ENCODE peak calls at places on chromosomes 5 and 9, in seven cellular contexts. Z, J, D, H, U, V and Y are unnamed samples.

GRCh38 chr5:167947312-167947711 is 344.1 kb upstream of the WWC1 start:
- DNase-seq in U (no peak), V (no peak), Z (no peak), J (peak), H (no peak), D (no peak), Y (no peak)

GRCh38 chr5:135835766-135836165 is 1.3 kb downstream of the SLC25A48 start:
- DNase-seq in J (no peak), V (no peak), H (no peak), Z (no peak), U (no peak), D (no peak), Y (peak)

GRCh38 chr5:90056911-90057705 is 352.4 kb downstream of the CETN3 start:
- DNase-seq in H (no peak), J (no peak), D (no peak), U (no peak), V (no peak), Z (no peak), Y (no peak)

GRCh38 chr9:7570107-7570720 is 229.4 kb downstream of the DMAC1 start:
- DNase-seq in J (peak), H (peak), V (peak), U (no peak), D (peak), Z (peak), Y (no peak)

GRCh38 chr9:34869390-34869789 is 88.7 kb upstream of the PHF24 start:
- DNase-seq in J (no peak), D (peak), V (no peak), U (no peak), H (no peak), Z (peak), Y (no peak)

GRCh38 chr5:149388498-149389190 is 9.6 kb upstream of the IL17B start:
- DNase-seq in V (no peak), D (no peak), U (no peak), Z (no peak), J (no peak), H (no peak), Y (no peak)

GRCh38 chr5:123795688-123796087 is 283.7 kb downstream of the CSNK1G3 start:
- DNase-seq in U (no peak), Z (no peak), V (no peak), H (no peak), D (no peak), J (no peak), Y (no peak)

GRCh38 chr5:125180222-125180621 is 433.8 kb upstream of the ZNF608 start:
- DNase-seq in D (no peak), J (no peak), H (no peak), Z (peak), V (no peak), U (no peak), Y (no peak)

GRCh38 chr5:53123702-53124101 is 14.1 kb upstream of the MOCS2 start:
- DNase-seq in V (no peak), Z (no peak), U (no peak), J (no peak), H (no peak), D (no peak), Y (no peak)

GRCh38 chr5:84272776-84273516 is 111.7 kb downstream of the EDIL3 start:
- DNase-seq in Z (peak), V (no peak), H (no peak), U (no peak), J (no peak), D (no peak), Y (no peak)

GRCh38 chr9:104906441-104907277 is 21.3 kb downstream of the ABCA1 start:
- DNase-seq in H (no peak), D (no peak), Z (peak), J (peak), V (no peak), U (no peak), Y (no peak)

GRCh38 chr5:11497651-11498050 is 406.6 kb downstream of the CTNND2 start:
- DNase-seq in U (no peak), V (no peak), Z (no peak), H (no peak), D (no peak), J (no peak), Y (no peak)

GRCh38 chr9:127960410-127961165 is 20.2 kb downstream of the EEIG1 start:
- DNase-seq in D (no peak), U (peak), H (no peak), Z (no peak), J (no peak), V (no peak), Y (no peak)
- H3K27ac ChIP-seq in D (peak), U (peak), H (peak), Z (no peak), J (peak), V (peak), Y (no peak)

DNA sequence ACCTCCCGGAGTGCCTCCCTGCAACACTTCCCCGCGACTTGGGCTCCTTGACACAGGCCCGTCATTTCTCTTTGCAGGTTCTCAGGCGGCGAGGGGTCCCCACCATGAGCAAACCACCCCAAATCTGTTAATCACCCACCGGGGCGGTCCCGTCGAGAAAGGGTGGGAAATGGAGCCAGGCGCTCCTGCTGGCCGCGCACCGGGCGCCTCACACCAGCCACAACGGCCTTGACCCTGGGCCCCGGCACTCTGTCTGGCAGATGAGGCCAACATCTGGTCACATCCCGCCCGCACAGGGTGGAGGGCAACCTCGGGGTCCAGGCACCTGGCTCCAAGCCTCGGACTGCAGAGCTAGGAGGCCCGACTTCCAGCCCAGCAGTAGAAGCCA is 776 bp upstream of the TERT start:
- DNase-seq in V (no peak), D (no peak), H (peak), Z (no peak), U (peak), J (no peak), Y (peak)
- H3K4me3 ChIP-seq in V (peak), D (no peak), H (no peak), Z (no peak), U (no peak), J (no peak), Y (no peak)

GRCh38 chr9:91089405-91090131 is 272.1 kb downstream of the AUH start:
- DNase-seq in Z (peak), U (no peak), D (peak), V (peak), J (peak), H (peak), Y (peak)
- TF ChIP-seq CTCF in Z (peak), U (no peak), D (peak), V (peak), J (peak), H (peak), Y (no peak)

DNA sequence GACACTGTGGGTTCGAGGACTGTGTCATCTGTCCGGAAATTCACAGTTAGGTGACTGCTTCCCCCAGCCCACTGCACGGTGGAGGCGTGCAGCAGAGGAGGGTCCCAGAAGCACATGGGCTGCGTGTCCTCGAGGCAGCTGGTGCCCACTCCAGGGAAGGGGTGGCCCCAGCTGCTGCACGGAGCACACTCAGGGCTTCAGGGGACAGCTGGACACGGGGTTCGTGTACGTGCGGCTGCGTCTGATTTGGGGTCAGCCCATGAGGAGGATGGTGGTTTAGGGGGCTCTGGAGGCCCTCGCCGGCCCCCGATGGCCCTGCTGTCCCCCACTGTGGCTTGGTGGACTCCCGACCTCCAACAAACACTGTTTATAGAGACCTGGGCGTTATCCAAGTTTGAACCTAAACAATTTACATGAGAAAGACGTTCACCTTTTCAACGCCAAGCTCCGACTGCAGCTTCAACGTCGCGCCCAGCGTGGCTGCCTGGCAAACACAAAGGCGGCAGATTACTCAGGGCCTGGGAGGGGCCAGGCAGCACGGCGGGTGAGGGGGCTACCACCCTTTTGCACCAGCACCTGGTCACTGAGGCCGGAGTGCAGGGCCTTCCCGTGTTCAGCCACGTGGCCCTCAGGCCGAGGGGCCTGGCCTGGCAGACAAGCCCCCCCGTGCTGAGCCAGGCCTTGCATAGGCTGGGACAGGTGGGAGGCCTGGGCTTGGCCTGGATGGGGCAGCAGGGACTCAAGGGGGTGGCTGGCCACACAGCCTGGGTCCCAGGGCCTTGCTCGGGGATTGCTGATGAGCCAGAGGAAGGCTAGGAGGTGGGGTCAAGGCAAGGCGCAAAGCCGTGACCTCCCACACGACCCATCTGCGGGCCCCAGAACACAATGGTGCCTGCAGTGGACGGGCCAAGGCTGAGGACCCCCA is 55.2 kb downstream of the EXD3 start:
- DNase-seq in U (peak), H (no peak), J (no peak), D (no peak), V (no peak), Z (no peak), Y (peak)
- H3K27ac ChIP-seq in U (no peak), H (no peak), J (no peak), D (no peak), V (no peak), Z (no peak), Y (no peak)

GRCh38 chr9:88388203-88388885 is at the start of gene SPIN1:
- DNase-seq in Z (peak), J (peak), H (peak), V (peak), D (peak), U (peak), Y (peak)

GRCh38 chr9:88390371-88390990 is 2.2 kb downstream of the SPIN1 start:
- DNase-seq in J (no peak), D (no peak), H (no peak), U (no peak), Z (no peak), V (no peak), Y (no peak)

GRCh38 chr9:88387733-88388202 is 476 bp upstream of the SPIN1 start:
- DNase-seq in Z (peak), U (peak), D (peak), H (peak), J (no peak), V (peak), Y (peak)

GRCh38 chr9:88388886-88389617 is 808 bp downstream of the SPIN1 start:
- DNase-seq in Z (peak), H (peak), D (peak), U (no peak), J (peak), V (peak), Y (peak)

DNA sequence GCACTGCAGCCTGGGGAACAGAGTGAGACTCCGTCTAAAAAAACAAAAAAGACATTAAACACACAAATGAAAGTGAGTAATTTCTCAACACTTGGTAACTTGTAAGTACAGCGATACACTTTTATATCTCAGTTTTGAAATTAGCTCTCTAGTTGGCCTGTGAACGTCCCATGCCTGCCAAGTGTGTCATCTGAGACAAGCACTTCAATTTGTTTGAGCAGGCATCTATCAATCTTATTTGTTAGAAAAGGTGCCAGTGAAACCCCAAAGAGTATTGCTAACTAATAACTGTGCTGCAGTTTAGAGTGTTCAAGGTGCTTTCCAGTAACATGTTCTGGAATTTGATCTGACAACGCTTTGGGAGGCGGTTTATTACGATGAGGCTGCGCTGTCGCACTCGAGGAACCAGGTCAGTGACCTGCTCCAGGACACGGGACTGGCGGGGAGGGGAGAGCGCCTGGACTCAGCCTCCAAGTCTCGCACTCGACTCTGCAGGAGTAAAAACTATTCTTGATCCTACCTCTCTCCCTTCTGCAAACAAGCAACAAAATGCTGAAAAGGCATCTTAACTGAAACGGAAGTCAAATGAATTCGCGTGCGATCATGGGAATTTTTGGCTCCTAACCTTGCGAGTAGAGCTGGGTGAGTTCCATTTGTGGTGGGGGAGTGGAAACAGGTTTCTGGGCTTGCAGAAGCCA is 1.1 kb upstream of the SPIN1 start:
- DNase-seq in Z (peak), V (peak), U (peak), J (peak), D (no peak), H (peak), Y (peak)
- H3K4me3 ChIP-seq in Z (peak), V (peak), U (peak), J (peak), D (peak), H (peak), Y (peak)

GRCh38 chr9:135974220-135974573 is 13.0 kb upstream of the UBAC1 start:
- DNase-seq in J (no peak), D (no peak), Z (no peak), H (no peak), V (no peak), U (no peak), Y (no peak)

GRCh38 chr9:135976531-135976930 is 15.4 kb upstream of the UBAC1 start:
- DNase-seq in D (no peak), U (no peak), V (no peak), H (no peak), Z (no peak), J (no peak), Y (no peak)

GRCh38 chr9:135973276-135974219 is 12.4 kb upstream of the UBAC1 start:
- DNase-seq in D (no peak), V (no peak), Z (no peak), J (no peak), H (no peak), U (peak), Y (no peak)

GRCh38 chr9:135976944-135977343 is 15.8 kb upstream of the UBAC1 start:
- DNase-seq in D (no peak), V (no peak), Z (no peak), U (peak), H (no peak), J (no peak), Y (no peak)

GRCh38 chr9:135975834-135976233 is 14.7 kb upstream of the UBAC1 start:
- DNase-seq in J (no peak), Z (no peak), D (no peak), H (no peak), U (no peak), V (no peak), Y (no peak)
- TF ChIP-seq CTCF in J (no peak), Z (peak), D (no peak), H (no peak), U (no peak), V (no peak), Y (no peak)

GRCh38 chr9:114319147-114319546 is 3.8 kb upstream of the ORM1 start:
- DNase-seq in J (no peak), H (no peak), U (peak), D (no peak), V (no peak), Z (no peak), Y (peak)
- H3K27ac ChIP-seq in J (no peak), H (no peak), U (no peak), D (no peak), V (no peak), Z (no peak), Y (no peak)

GRCh38 chr9:133977421-133978201 is 14.5 kb downstream of the VAV2 start:
- DNase-seq in D (no peak), U (peak), H (no peak), Z (no peak), J (no peak), V (no peak), Y (no peak)

GRCh38 chr9:133979124-133979920 is 12.8 kb downstream of the VAV2 start:
- DNase-seq in H (peak), Z (no peak), J (no peak), U (peak), D (no peak), V (no peak), Y (no peak)

GRCh38 chr9:133976888-133977287 is 15.2 kb downstream of the VAV2 start:
- DNase-seq in V (no peak), D (no peak), H (no peak), J (no peak), Z (no peak), U (peak), Y (no peak)

GRCh38 chr9:133979921-133980863 is 11.9 kb downstream of the VAV2 start:
- DNase-seq in H (no peak), U (peak), Z (no peak), D (no peak), V (no peak), J (no peak), Y (no peak)

DNA sequence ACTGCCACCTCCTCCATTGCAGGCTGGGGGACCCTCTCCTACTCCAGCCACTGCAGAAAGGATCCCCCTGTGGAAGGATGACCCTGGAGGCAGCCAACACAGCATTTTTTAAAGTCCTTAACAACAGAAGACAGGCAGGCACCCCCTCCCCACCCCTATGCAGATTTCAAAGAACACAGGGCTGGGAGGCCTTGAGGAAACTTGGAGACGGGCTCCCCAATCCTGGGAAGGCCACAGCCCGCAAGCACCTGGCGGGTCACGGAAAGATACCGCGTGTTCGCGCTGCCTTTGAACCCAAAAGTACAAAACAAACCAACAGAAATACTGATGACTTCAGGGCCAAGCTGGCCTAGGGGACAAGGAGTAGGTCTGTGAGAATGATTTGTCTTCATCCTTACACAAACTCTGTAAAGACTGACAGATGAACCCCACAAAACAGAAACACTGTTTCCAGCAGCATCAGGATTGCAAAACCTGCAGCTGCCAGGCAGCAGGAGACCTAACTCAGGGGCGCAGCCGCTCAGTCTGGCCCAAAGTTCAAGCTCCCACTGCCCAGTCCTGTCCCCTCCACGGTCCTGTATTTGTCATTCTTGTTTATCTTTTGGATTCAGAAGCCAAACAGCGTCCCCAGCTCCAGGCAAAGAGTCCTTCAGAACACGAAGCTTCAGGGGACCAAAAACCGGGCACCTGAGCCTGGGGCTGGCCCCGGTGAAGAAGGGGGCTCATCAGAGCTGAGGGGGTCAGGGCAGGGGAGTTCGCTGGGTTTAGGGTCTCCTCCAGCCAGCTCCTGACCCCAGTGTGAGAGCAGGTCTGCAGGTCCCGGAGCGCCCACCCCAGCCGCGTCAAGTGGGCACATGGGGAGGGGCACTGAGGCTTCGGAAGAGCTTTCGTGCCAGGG is 13.6 kb downstream of the VAV2 start:
- DNase-seq in Z (no peak), U (peak), J (no peak), D (no peak), V (no peak), H (no peak), Y (no peak)
- H3K4me3 ChIP-seq in Z (no peak), U (no peak), J (peak), D (no peak), V (peak), H (no peak), Y (peak)

DNA sequence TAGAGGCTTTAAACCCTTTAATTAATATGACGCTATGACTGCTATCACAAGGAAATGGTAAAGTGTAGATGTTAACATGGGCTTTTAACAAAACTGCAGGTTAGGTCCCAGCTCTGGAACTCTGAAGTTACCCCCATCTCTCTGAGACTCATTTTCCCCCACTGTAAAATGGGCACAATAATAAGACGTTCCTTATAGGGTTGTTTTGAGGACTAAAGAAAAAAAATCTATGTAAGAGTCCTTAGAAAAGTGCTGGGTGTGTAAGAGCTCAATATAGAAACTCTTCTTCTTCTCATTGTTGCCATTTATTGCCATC is 45.8 kb upstream of the STK32A start:
- DNase-seq in J (no peak), V (no peak), Z (no peak), D (no peak), H (no peak), U (no peak), Y (no peak)
- TF ChIP-seq CTCF in J (no peak), V (no peak), Z (no peak), D (peak), H (no peak), U (no peak), Y (peak)